ENCODE peak calls at places on chromosomes 6 and 20, in seven cellular contexts. H is NCI-H446; W is NCI-H1436; E is body of pancreas; J is PC-9; A is GM03348; S is activated CD8-positive, alpha-beta memory T cell treated with anti-CD3 and anti-CD28 coated beads for 4 hours. F is an unnamed sample.

GRCh38 chr6:36978687-36979086 is 7.3 kb downstream of the MTCH1 start:
- DNase-seq in H (no peak), W (no peak), E (no peak), J (no peak), A (no peak), S (no peak), F (no peak)

GRCh38 chr6:117472667-117473066 is 9.8 kb upstream of the DCBLD1 start:
- DNase-seq in H (no peak), W (no peak), E (no peak), J (no peak), A (no peak), S (no peak), F (no peak)

GRCh38 chr6:159729598-159729997 is 2.3 kb downstream of the WTAP start:
- DNase-seq in H (no peak), W (no peak), E (no peak), J (no peak), A (no peak), S (no peak), F (no peak)

GRCh38 chr6:14804444-14805210 is 441.2 kb upstream of the JARID2 start:
- DNase-seq in H (peak), W (no peak), E (peak), J (no peak), A (peak), S (no peak), F (peak)

GRCh38 chr6:11974089-11974488 is 38.0 kb upstream of the HIVEP1 start:
- DNase-seq in H (no peak), W (no peak), E (no peak), J (no peak), A (peak), S (no peak), F (peak)

GRCh38 chr6:13013681-13014550 is 297.3 kb downstream of the PHACTR1 start:
- DNase-seq in H (no peak), W (no peak), E (peak), J (no peak), A (peak), S (no peak), F (no peak)

GRCh38 chr6:49888742-49889431 is 22.6 kb upstream of the CRISP1 start:
- DNase-seq in H (no peak), W (no peak), E (no peak), J (no peak), A (no peak), S (no peak), F (no peak)

GRCh38 chr6:42339991-42340401 is 111.7 kb downstream of the TRERF1 start:
- DNase-seq in H (no peak), W (no peak), E (no peak), J (no peak), A (no peak), S (no peak), F (no peak)

GRCh38 chr6:108171291-108171917 is 5.6 kb downstream of the NR2E1 start:
- DNase-seq in H (no peak), W (no peak), E (no peak), J (no peak), A (no peak), S (no peak), F (no peak)

GRCh38 chr6:44670146-44670545 is 282.6 kb downstream of the CDC5L start:
- DNase-seq in H (no peak), W (no peak), E (no peak), J (no peak), A (no peak), S (no peak), F (no peak)

GRCh38 chr6:134784336-134784735 is 165.6 kb downstream of the ALDH8A1 start:
- DNase-seq in H (no peak), W (no peak), E (no peak), J (no peak), A (no peak), S (no peak), F (no peak)

GRCh38 chr20:35363190-35363589 is 48.6 kb downstream of the UQCC1 start:
- DNase-seq in H (no peak), W (no peak), E (no peak), J (no peak), A (no peak), S (no peak), F (no peak)

GRCh38 chr6:125197795-125198269 is 44.3 kb downstream of the TPD52L1 start:
- DNase-seq in H (peak), W (no peak), E (peak), J (peak), A (peak), S (no peak), F (peak)

GRCh38 chr6:47260021-47260420 is 49.7 kb downstream of the TNFRSF21 start:
- DNase-seq in H (no peak), W (no peak), E (no peak), J (no peak), A (no peak), S (no peak), F (no peak)

GRCh38 chr6:11277275-11278206 is 45.1 kb upstream of the NEDD9 start:
- DNase-seq in H (no peak), W (no peak), E (no peak), J (peak), A (peak), S (no peak), F (peak)

GRCh38 chr6:89100114-89100513 is 17.8 kb downstream of the SRSF12 start:
- DNase-seq in H (no peak), W (no peak), E (no peak), J (no peak), A (no peak), S (no peak), F (no peak)

GRCh38 chr6:56445818-56446217 is 196.9 kb downstream of the DST start:
- DNase-seq in H (no peak), W (no peak), E (no peak), J (no peak), A (no peak), S (no peak), F (no peak)

GRCh38 chr20:56359212-56360132 is 698 bp downstream of the FAM210B start:
- DNase-seq in H (peak), W (no peak), E (peak), J (peak), A (peak), S (no peak), F (peak)

GRCh38 chr20:19757487-19757972 is 528 bp upstream of the RIN2 start:
- DNase-seq in H (no peak), W (no peak), E (peak), J (peak), A (peak), S (no peak), F (peak)

GRCh38 chr6:124963416-124964083 is 1.3 kb downstream of the RNF217 start:
- DNase-seq in H (peak), W (no peak), E (no peak), J (no peak), A (peak), S (no peak), F (peak)

GRCh38 chr20:39861381-39861780 is 827.7 kb downstream of the MAFB start:
- DNase-seq in H (no peak), W (peak), E (peak), J (no peak), A (no peak), S (no peak), F (no peak)

GRCh38 chr6:121666809-121667208 is 231.4 kb downstream of the GJA1 start:
- DNase-seq in H (no peak), W (no peak), E (no peak), J (peak), A (peak), S (no peak), F (peak)

GRCh38 chr20:13006825-13007224 is 1.9 kb upstream of the SPTLC3 start:
- DNase-seq in H (no peak), W (no peak), E (no peak), J (no peak), A (no peak), S (no peak), F (no peak)

GRCh38 chr20:45320948-45321595 is 13.0 kb upstream of the MATN4 start:
- DNase-seq in H (no peak), W (no peak), E (no peak), J (no peak), A (no peak), S (no peak), F (no peak)

GRCh38 chr6:50330963-50331362 is 281.2 kb upstream of the DEFB112 start:
- DNase-seq in H (no peak), W (no peak), E (no peak), J (no peak), A (no peak), S (no peak), F (no peak)

GRCh38 chr6:149834513-149835481 is 29.4 kb downstream of the LRP11 start:
- DNase-seq in H (peak), W (no peak), E (peak), J (peak), A (peak), S (peak), F (peak)

GRCh38 chr6:10962673-10963072 is 75.8 kb downstream of the SYCP2L start:
- DNase-seq in H (no peak), W (no peak), E (no peak), J (no peak), A (peak), S (no peak), F (peak)